ENCODE peak calls at places on chromosome 7, in ten cellular contexts. G is brain microvascular endothelial cell, M is pancreas, C is GM06990, Z is psoas muscle, P is MM.1S, N is HCT116, V is neural progenitor cell, X is prostate gland, J is lower lobe of right lung. O is an unnamed sample. For H3K27me3, the result is how much of the 10 kb centered on the place peaks cover.

GRCh38 chr7:93053946-93054943 is 63.5 kb downstream of the SAMD9 start:
- DNase-seq in C (no peak), P (no peak), N (no peak), J (no peak), G (no peak), M (no peak), X (no peak), Z (no peak), V (no peak), O (no peak)

GRCh38 chr7:5631752-5632151 is 149.7 kb downstream of the RNF216 start:
- DNase-seq in G (no peak), P (no peak), M (no peak), C (no peak), V (no peak), N (no peak), Z (no peak), X (no peak), J (no peak), O (no peak)

GRCh38 chr7:132919776-132920175 is 162.1 kb downstream of the CHCHD3 start:
- DNase-seq in N (no peak), Z (no peak), G (no peak), J (no peak), C (no peak), M (no peak), P (no peak), V (no peak), X (no peak), O (no peak)

GRCh38 chr7:101200504-101200861 is 353 bp downstream of the MOGAT3 start:
- DNase-seq in N (no peak), X (no peak), M (no peak), G (no peak), P (no peak), Z (no peak), V (no peak), J (no peak), C (no peak), O (no peak)

GRCh38 chr7:2492038-2492437 is 15.8 kb upstream of the GRIFIN start:
- DNase-seq in M (no peak), G (no peak), V (no peak), C (no peak), Z (no peak), X (no peak), N (no peak), J (no peak), P (no peak), O (no peak)

GRCh38 chr7:8386926-8387550 is 46.4 kb upstream of the NXPH1 start:
- DNase-seq in V (no peak), G (no peak), N (no peak), J (no peak), M (no peak), Z (no peak), X (no peak), P (no peak), C (peak), O (no peak)

GRCh38 chr7:55072251-55072650 is 53.4 kb downstream of the EGFR start:
- DNase-seq in G (no peak), P (no peak), J (no peak), X (no peak), M (no peak), N (no peak), Z (no peak), V (no peak), C (no peak), O (no peak)

GRCh38 chr7:77991656-77992055 is 193.1 kb downstream of the PHTF2 start:
- DNase-seq in J (no peak), P (no peak), X (no peak), M (no peak), C (no peak), N (no peak), G (no peak), V (no peak), Z (no peak), O (no peak)

GRCh38 chr7:47685712-47686376 is 103.9 kb upstream of the TNS3 start:
- DNase-seq in N (no peak), V (no peak), J (no peak), C (no peak), X (no peak), P (no peak), M (no peak), G (peak), Z (no peak), O (no peak)

GRCh38 chr7:18648849-18649758 is 153.6 kb downstream of the HDAC9 start:
- DNase-seq in N (no peak), Z (no peak), J (no peak), G (no peak), M (no peak), V (no peak), P (no peak), X (no peak), C (no peak), O (no peak)

GRCh38 chr7:36032362-36032818 is 120.7 kb upstream of the EEPD1 start:
- DNase-seq in P (no peak), C (no peak), V (no peak), Z (no peak), N (no peak), M (no peak), G (no peak), X (peak), J (no peak), O (no peak)

GRCh38 chr7:94313926-94314325 is 80.8 kb upstream of the COL1A2 start:
- DNase-seq in C (no peak), Z (no peak), M (no peak), G (peak), V (no peak), X (no peak), J (no peak), N (no peak), P (no peak), O (no peak)

GRCh38 chr7:157645539-157645938 is 308.7 kb downstream of the DNAJB6 start:
- DNase-seq in M (no peak), C (no peak), X (no peak), N (no peak), Z (no peak), G (no peak), P (no peak), J (no peak), V (no peak), O (no peak)

GRCh38 chr7:46291601-46292150 is 370.6 kb upstream of the IGFBP3 start:
- DNase-seq in V (no peak), C (peak), G (peak), J (no peak), P (no peak), Z (no peak), N (no peak), M (no peak), X (no peak), O (no peak)

GRCh38 chr7:27141591-27142561 is 1.6 kb downstream of the HOXA5 start:
- DNase-seq in V (peak), G (no peak), C (no peak), N (no peak), X (no peak), J (no peak), Z (no peak), M (no peak), P (no peak), O (no peak)

GRCh38 chr7:64951250-64951848 is 39.5 kb downstream of the ZNF117 start:
- DNase-seq in M (no peak), P (peak), C (no peak), N (peak), J (no peak), V (peak), X (no peak), G (peak), Z (no peak), O (no peak)

GRCh38 chr7:92702535-92702934 is 112.3 kb upstream of the FAM133B start:
- DNase-seq in P (no peak), G (no peak), X (no peak), V (no peak), Z (no peak), J (no peak), N (no peak), C (no peak), M (no peak), O (no peak)

GRCh38 chr7:83469076-83469475 is 179.9 kb downstream of the SEMA3E start:
- DNase-seq in N (no peak), C (no peak), G (no peak), Z (no peak), V (no peak), J (no peak), X (no peak), M (no peak), P (no peak), O (no peak)

GRCh38 chr7:45178241-45179225 is 20.9 kb downstream of the RAMP3 start:
- DNase-seq in P (peak), G (no peak), X (no peak), C (no peak), J (peak), V (peak), M (no peak), N (peak), Z (no peak), O (peak)

GRCh38 chr7:128022631-128023532 is 8.4 kb downstream of the LRRC4 start:
- DNase-seq in G (peak), Z (no peak), J (no peak), X (no peak), C (no peak), V (no peak), P (no peak), M (no peak), N (no peak), O (no peak)

GRCh38 chr7:21898265-21898930 is 47.3 kb downstream of the CDCA7L start:
- DNase-seq in P (peak), N (no peak), X (no peak), M (no peak), C (peak), V (no peak), J (peak), Z (no peak), G (no peak), O (no peak)

GRCh38 chr7:6590645-6591110 is 857 bp downstream of the INTS15 start:
- DNase-seq in M (no peak), X (no peak), Z (no peak), J (no peak), P (peak), C (no peak), V (peak), N (no peak), G (no peak), O (no peak)

GRCh38 chr7:128791121-128791967 is 424 bp upstream of the CCDC136 start:
- DNase-seq in M (peak), V (peak), G (no peak), C (peak), N (no peak), Z (peak), X (peak), J (peak), P (peak), O (peak)

GRCh38 chr7:47968852-47969774 is 10.3 kb downstream of the HUS1 start:
- DNase-seq in C (no peak), N (peak), V (peak), X (peak), P (peak), J (peak), M (no peak), Z (peak), G (peak), O (no peak)

GRCh38 chr7:9891056-9891455 is 1082.6 kb upstream of the PHF14 start:
- DNase-seq in P (no peak), G (no peak), Z (no peak), J (no peak), X (no peak), V (no peak), N (no peak), M (no peak), C (no peak), O (no peak)

GRCh38 chr7:113710310-113711106 is 208.3 kb downstream of the PPP1R3A start:
- DNase-seq in G (peak), J (no peak), P (peak), Z (no peak), X (peak), C (peak), V (peak), N (peak), M (peak), O (no peak)

GRCh38 chr7:133853706-133854276 is 273.3 kb upstream of the LRGUK start:
- DNase-seq in J (peak), X (peak), V (peak), C (peak), N (peak), G (peak), M (no peak), P (peak), Z (peak), O (no peak)

GRCh38 chr7:88759216-88759955 is at the start of gene ZNF804B:
- DNase-seq in G (no peak), J (no peak), C (peak), N (no peak), M (peak), P (no peak), X (peak), Z (peak), V (peak), O (peak)

GRCh38 chr7:117319211-117319610 is 3.6 kb downstream of the WNT2 start:
- DNase-seq in P (no peak), V (no peak), X (no peak), G (no peak), C (no peak), J (no peak), Z (no peak), M (no peak), N (no peak), O (no peak)
- H3K27me3 ChIP-seq in P (under half), V (half or more), X (under half), G (under half), C (under half), J (under half), Z (under half), M (under half), N (under half), O (under half)

GRCh38 chr7:70189261-70189660 is 591.0 kb downstream of the AUTS2 start:
- DNase-seq in M (no peak), J (no peak), X (no peak), V (no peak), Z (no peak), G (no peak), C (no peak), P (no peak), N (no peak), O (no peak)

GRCh38 chr7:70190266-70190665 is 592.0 kb downstream of the AUTS2 start:
- DNase-seq in N (no peak), J (no peak), X (no peak), P (no peak), C (no peak), M (no peak), Z (no peak), G (no peak), V (no peak), O (no peak)

GRCh38 chr7:70189776-70190175 is 591.5 kb downstream of the AUTS2 start:
- DNase-seq in P (no peak), J (no peak), Z (no peak), N (no peak), C (no peak), G (no peak), V (no peak), M (no peak), X (no peak), O (no peak)

GRCh38 chr7:70193514-70193913 is 595.2 kb downstream of the AUTS2 start:
- DNase-seq in X (no peak), N (no peak), C (no peak), J (no peak), Z (no peak), P (peak), V (no peak), M (no peak), G (no peak), O (no peak)
- TF ChIP-seq CTCF in X (peak), N (no peak), C (peak), J (peak), Z (peak), P (peak), V (peak), M (no peak), G (peak), O (peak)

GRCh38 chr7:29561271-29561670 is 2.4 kb upstream of the PRR15 start:
- DNase-seq in X (no peak), G (no peak), N (no peak), Z (no peak), C (no peak), P (no peak), V (no peak), J (no peak), M (no peak), O (no peak)

GRCh38 chr7:29563590-29564454 is at the start of gene PRR15:
- DNase-seq in J (peak), C (no peak), V (peak), M (peak), N (peak), P (peak), Z (peak), G (peak), X (peak), O (no peak)

GRCh38 chr7:29564455-29565185 is 985 bp downstream of the PRR15 start:
- DNase-seq in J (peak), Z (peak), C (no peak), N (no peak), G (peak), P (peak), X (peak), M (peak), V (peak), O (peak)

GRCh38 chr7:29565186-29565540 is 1.5 kb downstream of the PRR15 start:
- DNase-seq in G (no peak), M (no peak), C (no peak), J (no peak), N (no peak), Z (no peak), X (no peak), V (no peak), P (no peak), O (no peak)

DNA sequence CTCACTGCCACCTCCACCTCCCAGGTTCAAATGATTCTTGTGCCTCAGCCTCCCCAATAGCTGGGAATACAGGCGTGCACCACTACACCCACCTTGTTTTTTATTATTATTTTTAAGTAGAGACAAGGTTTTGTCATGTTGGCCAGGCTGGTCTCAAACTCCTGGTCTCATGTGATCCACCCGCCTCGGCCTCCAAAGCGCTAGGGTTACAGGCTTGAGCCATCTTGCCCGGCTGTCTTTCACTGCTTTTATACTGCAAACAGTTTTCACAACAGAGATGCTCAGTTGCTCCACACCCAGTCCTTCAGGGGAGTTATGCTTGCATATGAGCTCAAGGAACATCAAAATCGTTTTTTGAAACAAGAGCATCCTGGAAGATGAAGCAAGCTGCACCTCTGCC is 1.3 kb upstream of the PRR15 start:
- DNase-seq in Z (no peak), J (no peak), V (no peak), X (no peak), N (no peak), M (no peak), G (no peak), C (no peak), P (no peak), O (no peak)
- H3K4me3 ChIP-seq in Z (no peak), J (no peak), V (peak), X (no peak), N (peak), M (peak), G (no peak), C (no peak), P (peak), O (no peak)

GRCh38 chr7:281637-282036 is 8.3 kb upstream of the FOXL3 start:
- DNase-seq in P (no peak), C (no peak), G (no peak), V (no peak), M (no peak), N (no peak), X (no peak), J (peak), Z (no peak), O (no peak)
- H3K27me3 ChIP-seq in P (under half), C (under half), G (under half), V (under half), M (under half), N (under half), X (under half), J (under half), Z (under half), O (under half)

DNA sequence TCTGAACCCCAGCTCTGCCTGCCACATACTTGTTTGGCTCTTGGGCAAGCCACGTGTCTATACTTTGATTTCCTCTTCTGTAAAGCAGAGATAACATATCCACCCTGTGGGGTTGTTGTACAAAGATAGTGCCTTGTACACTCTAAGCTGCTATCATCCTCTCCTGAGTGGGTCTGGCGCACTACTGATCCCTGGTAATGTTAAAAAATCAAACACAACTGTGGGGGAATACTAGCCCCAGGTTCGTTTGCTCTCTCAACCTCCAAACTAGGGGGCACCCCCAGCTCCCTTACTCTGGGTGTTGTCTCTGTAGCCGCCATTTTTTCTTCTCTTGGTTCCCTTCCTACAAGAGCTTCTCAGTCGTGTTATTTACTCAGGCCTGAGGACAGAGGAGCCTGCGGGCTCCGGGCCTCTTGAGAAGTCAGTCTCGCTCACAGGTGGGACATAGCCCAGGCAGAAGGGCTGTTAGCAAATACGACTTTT is 1.0 kb downstream of the POLM start:
- DNase-seq in X (no peak), M (no peak), V (no peak), G (no peak), Z (peak), C (peak), N (no peak), P (peak), J (peak), O (no peak)
- TF ChIP-seq CTCF in X (no peak), M (no peak), V (no peak), G (no peak), Z (no peak), C (peak), N (no peak), P (no peak), J (no peak), O (no peak)

DNA sequence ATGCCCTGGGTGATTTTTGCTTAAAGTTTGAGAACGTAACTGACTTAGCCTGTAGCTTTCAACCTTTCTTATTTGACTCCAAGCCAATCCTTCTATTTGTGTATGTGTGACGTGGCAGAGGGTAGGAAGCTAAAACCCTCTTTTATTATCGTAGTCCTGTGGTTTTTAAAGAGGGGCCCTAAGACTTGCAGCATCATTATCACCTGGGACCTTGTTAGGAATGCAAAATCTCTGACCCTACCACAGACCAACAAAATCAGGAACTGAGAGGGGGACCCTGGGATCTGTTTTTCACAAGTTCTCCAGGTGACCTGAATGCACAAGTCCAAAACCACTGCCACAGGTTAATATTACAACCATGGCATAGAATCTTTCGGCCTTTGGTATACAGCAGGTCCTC is 80.1 kb downstream of the OSBPL3 start:
- DNase-seq in V (no peak), X (no peak), N (no peak), J (no peak), C (peak), G (no peak), M (no peak), P (peak), Z (no peak), O (no peak)
- H3K4me3 ChIP-seq in V (no peak), X (no peak), N (no peak), J (no peak), C (no peak), G (no peak), M (no peak), P (no peak), Z (no peak), O (no peak)

GRCh38 chr7:142800103-142800502 is 29.3 kb downstream of the PRSS2 start:
- DNase-seq in M (no peak), G (no peak), N (no peak), Z (no peak), X (no peak), P (no peak), V (no peak), C (no peak), J (no peak), O (no peak)
- H3K27me3 ChIP-seq in M (under half), G (under half), N (under half), Z (under half), X (under half), P (under half), V (half or more), C (under half), J (under half), O (under half)